ENCODE peak calls at places on chromosomes 4 and X, in four cellular contexts. H is psoas muscle, M is heart right ventricle, V is PC-3. L is an unnamed sample. For H3K4me1, the result is how much of the 10 kb centered on the place peaks cover.

GRCh38 chr4:38667005-38667771 is 3.2 kb downstream of the KLF3 start:
- DNase-seq in H (peak), M (peak), V (peak), L (no peak)

GRCh38 chrX:120358687-120359086 is 3.2 kb upstream of the ATP1B4 start:
- DNase-seq in H (no peak), M (no peak), V (peak), L (no peak)

GRCh38 chrX:53088136-53088974 is 5.6 kb upstream of the KANTR start:
- DNase-seq in H (peak), M (peak), V (peak), L (peak)

GRCh38 chrX:51336584-51336983 is 4.0 kb downstream of the NUDT10 start:
- DNase-seq in H (no peak), M (peak), V (peak), L (peak)

GRCh38 chrX:151974336-151975227 is at the start of gene GABRE:
- DNase-seq in H (peak), M (peak), V (no peak), L (peak)

GRCh38 chr4:161577604-161578301 is 586.0 kb downstream of the FSTL5 start:
- DNase-seq in H (no peak), M (no peak), V (peak), L (no peak)

GRCh38 chr4:165124488-165124887 is 11.8 kb upstream of the TMEM192 start:
- DNase-seq in H (no peak), M (no peak), V (no peak), L (no peak)

GRCh38 chr4:94349193-94349592 is 6.6 kb upstream of the HPGDS start:
- DNase-seq in H (no peak), M (no peak), V (no peak), L (no peak)

GRCh38 chr4:154491731-154492249 is at the start of gene DCHS2:
- DNase-seq in H (peak), M (no peak), V (peak), L (no peak)

GRCh38 chrX:39519213-39519544 is 578.6 kb downstream of the BCOR start:
- DNase-seq in H (no peak), M (peak), V (peak), L (peak)

GRCh38 chr4:133865606-133866327 is 335.8 kb downstream of the PABPC4L start:
- DNase-seq in H (no peak), M (no peak), V (peak), L (no peak)

GRCh38 chr4:173014113-173014558 is 154.5 kb upstream of the GALNT7 start:
- DNase-seq in H (no peak), M (peak), V (peak), L (no peak)

GRCh38 chrX:96837808-96838207 is 45.9 kb upstream of the RPA4 start:
- DNase-seq in H (no peak), M (no peak), V (peak), L (no peak)

GRCh38 chr4:56907009-56907408 is 691 bp upstream of the REST start:
- DNase-seq in H (no peak), M (no peak), V (no peak), L (no peak)

GRCh38 chr4:176792348-176793059 is at the start of gene VEGFC:
- DNase-seq in H (peak), M (peak), V (peak), L (peak)

GRCh38 chrX:39688576-39689373 is 409.0 kb downstream of the BCOR start:
- DNase-seq in H (peak), M (peak), V (peak), L (peak)

GRCh38 chr4:38723726-38724506 is 58.9 kb downstream of the TLR10 start:
- DNase-seq in H (no peak), M (no peak), V (no peak), L (no peak)

GRCh38 chr4:189547537-189547936 is 393.1 kb upstream of the FRG1 start:
- DNase-seq in H (no peak), M (no peak), V (peak), L (no peak)

GRCh38 chr4:122293374-122294365 is 85.1 kb upstream of the ADAD1 start:
- DNase-seq in H (no peak), M (no peak), V (no peak), L (no peak)

GRCh38 chr4:69689530-69690111 is 36.6 kb upstream of the UGT2A1 start:
- DNase-seq in H (no peak), M (no peak), V (peak), L (no peak)

GRCh38 chrX:152588206-152588605 is 49.5 kb upstream of the GABRQ start:
- DNase-seq in H (no peak), M (no peak), V (no peak), L (no peak)

GRCh38 chrX:94041881-94042280 is 367.9 kb downstream of the FAM133A start:
- DNase-seq in H (no peak), M (no peak), V (no peak), L (no peak)

GRCh38 chrX:31589503-31589902 is 517.7 kb upstream of the FTHL17 start:
- DNase-seq in H (no peak), M (no peak), V (no peak), L (no peak)

GRCh38 chr4:6452897-6453687 is 19.3 kb downstream of the PPP2R2C start:
- DNase-seq in H (no peak), M (no peak), V (no peak), L (no peak)

GRCh38 chr4:4935974-4936373 is 76.5 kb downstream of the MSX1 start:
- DNase-seq in H (no peak), M (no peak), V (no peak), L (no peak)

GRCh38 chr4:130233377-130234047 is 1137.6 kb downstream of the C4orf33 start:
- DNase-seq in H (no peak), M (no peak), V (peak), L (no peak)

GRCh38 chrX:134158821-134159512 is 78.0 kb upstream of the CCDC160 start:
- DNase-seq in H (no peak), M (no peak), V (no peak), L (no peak)

GRCh38 chrX:19889582-19890342 is 2.4 kb upstream of the SH3KBP1 start:
- DNase-seq in H (no peak), M (no peak), V (peak), L (no peak)

GRCh38 chr4:40987151-40987550 is 227.2 kb downstream of the APBB2 start:
- DNase-seq in H (no peak), M (no peak), V (no peak), L (no peak)

GRCh38 chr4:100165809-100166208 is 24.5 kb downstream of the DDIT4L start:
- DNase-seq in H (no peak), M (no peak), V (no peak), L (no peak)

GRCh38 chrX:39750246-39750790 is 347.4 kb downstream of the BCOR start:
- DNase-seq in H (no peak), M (no peak), V (no peak), L (no peak)

GRCh38 chrX:43655151-43655676 is 885 bp upstream of the MAOA start:
- DNase-seq in H (peak), M (peak), V (peak), L (peak)

GRCh38 chrX:7346021-7346420 is 198.1 kb upstream of the PUDP start:
- DNase-seq in H (no peak), M (no peak), V (peak), L (no peak)

GRCh38 chrX:40145670-40146470 is 48.1 kb upstream of the BCOR start:
- DNase-seq in H (no peak), M (no peak), V (no peak), L (no peak)

GRCh38 chr4:74570095-74570494 is 125.2 kb downstream of the AREG start:
- DNase-seq in H (no peak), M (no peak), V (no peak), L (no peak)

GRCh38 chr4:48046059-48046458 is 29.5 kb downstream of the NIPAL1 start:
- DNase-seq in H (no peak), M (no peak), V (no peak), L (no peak)

GRCh38 chr4:123555500-123556273 is 159.1 kb downstream of the SPRY1 start:
- DNase-seq in H (peak), M (peak), V (peak), L (peak)

GRCh38 chr4:123554263-123554662 is 157.7 kb downstream of the SPRY1 start:
- DNase-seq in H (no peak), M (no peak), V (no peak), L (no peak)

GRCh38 chr4:123557857-123558536 is 161.4 kb downstream of the SPRY1 start:
- DNase-seq in H (no peak), M (no peak), V (no peak), L (no peak)

GRCh38 chr4:123554819-123555499 is 158.4 kb downstream of the SPRY1 start:
- DNase-seq in H (no peak), M (peak), V (no peak), L (no peak)

DNA sequence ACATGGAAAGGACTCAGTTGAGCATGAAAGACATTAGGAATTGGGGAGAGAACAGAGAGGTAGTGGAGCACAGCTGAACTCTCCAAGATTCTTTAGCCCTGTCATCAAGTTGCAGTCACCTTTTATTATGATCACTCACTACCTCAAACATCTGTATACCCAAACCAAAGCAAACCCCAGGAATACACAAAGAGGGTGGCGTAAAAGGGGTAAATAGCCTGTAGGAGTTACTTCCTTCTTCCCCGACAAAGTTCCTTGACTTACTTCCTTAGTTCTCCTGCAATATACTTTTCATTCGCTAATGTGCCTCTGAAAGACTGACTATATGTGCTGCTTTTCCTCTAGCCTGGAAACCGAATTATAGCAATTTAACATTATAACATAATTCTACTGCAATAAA is 159.9 kb downstream of the SPRY1 start:
- DNase-seq in H (no peak), M (no peak), V (no peak), L (no peak)
- H3K4me1 ChIP-seq in H (under half), M (under half), V (under half), L (under half)

GRCh38 chr4:98516441-98517323 is 141.7 kb downstream of the TSPAN5 start:
- DNase-seq in H (no peak), M (no peak), V (no peak), L (no peak)
- H3K4me1 ChIP-seq in H (under half), M (under half), V (under half), L (under half)

DNA sequence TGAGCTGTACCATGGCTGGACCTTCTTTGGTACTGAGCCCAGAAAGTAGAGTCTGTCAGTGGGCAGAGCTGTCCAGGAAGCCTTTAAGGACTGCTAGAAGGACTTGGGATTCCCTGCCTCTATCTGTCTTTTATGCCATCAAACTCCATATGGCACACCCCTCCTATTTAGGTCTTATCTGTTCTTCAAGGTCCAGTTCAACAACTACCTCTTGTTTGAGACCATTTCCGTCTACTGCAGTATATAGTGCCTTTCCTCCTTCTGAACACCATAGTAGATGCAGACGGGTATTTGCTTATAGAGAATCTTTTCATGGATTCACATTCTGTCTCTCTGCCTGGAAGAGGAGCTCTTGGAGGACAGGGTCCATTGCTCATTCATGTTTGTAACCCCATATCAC is 146.1 kb upstream of the IL1RAPL2 start:
- DNase-seq in H (no peak), M (no peak), V (no peak), L (no peak)
- H3K4me1 ChIP-seq in H (under half), M (under half), V (under half), L (under half)

GRCh38 chr4:68654946-68655721 is 15.3 kb downstream of the UGT2B15 start:
- DNase-seq in H (no peak), M (no peak), V (peak), L (no peak)
- H3K4me1 ChIP-seq in H (under half), M (under half), V (under half), L (under half)

L was measured in pancreas.